ENCODE peak calls at places on chromosomes 1 and 21, in nine cellular contexts. One of them, this sample, is unnamed.

GRCh38 chr1:30856260-30856790 is 52.2 kb downstream of the SDC3 start:
- DNase-seq in HL-60: no peak
- DNase-seq in K562: no peak
- DNase-seq in sigmoid colon: no peak
- DNase-seq in SK-N-MC: peak
- DNase-seq in suprapubic skin: no peak
- DNase-seq in stomach: peak
- DNase-seq in spleen: no peak
- DNase-seq in transverse colon: no peak
- DNase-seq in this sample: no peak

GRCh38 chr1:182301026-182301436 is 90.6 kb downstream of the GLUL start:
- DNase-seq in HL-60: peak
- DNase-seq in K562: no peak
- DNase-seq in sigmoid colon: no peak
- DNase-seq in SK-N-MC: no peak
- DNase-seq in suprapubic skin: no peak
- DNase-seq in stomach: no peak
- DNase-seq in spleen: no peak
- DNase-seq in transverse colon: no peak
- DNase-seq in this sample: no peak

GRCh38 chr1:150257624-150258274 is at the start of gene CA14:
- DNase-seq in HL-60: no peak
- DNase-seq in K562: peak
- DNase-seq in sigmoid colon: peak
- DNase-seq in SK-N-MC: no peak
- DNase-seq in suprapubic skin: no peak
- DNase-seq in stomach: no peak
- DNase-seq in spleen: no peak
- DNase-seq in transverse colon: no peak
- DNase-seq in this sample: no peak

GRCh38 chr1:211148371-211148770 is 14.4 kb upstream of the KCNH1 start:
- DNase-seq in HL-60: no peak
- DNase-seq in K562: no peak
- DNase-seq in sigmoid colon: no peak
- DNase-seq in SK-N-MC: no peak
- DNase-seq in suprapubic skin: no peak
- DNase-seq in stomach: no peak
- DNase-seq in spleen: no peak
- DNase-seq in transverse colon: no peak
- DNase-seq in this sample: no peak

GRCh38 chr1:55005351-55006140 is 6.8 kb downstream of the BSND start:
- DNase-seq in HL-60: no peak
- DNase-seq in K562: peak
- DNase-seq in sigmoid colon: no peak
- DNase-seq in SK-N-MC: no peak
- DNase-seq in suprapubic skin: no peak
- DNase-seq in stomach: no peak
- DNase-seq in spleen: peak
- DNase-seq in transverse colon: no peak
- DNase-seq in this sample: no peak

GRCh38 chr1:81706650-81707435 is 93.9 kb upstream of the ADGRL2 start:
- DNase-seq in HL-60: no peak
- DNase-seq in K562: no peak
- DNase-seq in sigmoid colon: no peak
- DNase-seq in SK-N-MC: no peak
- DNase-seq in suprapubic skin: no peak
- DNase-seq in stomach: no peak
- DNase-seq in spleen: no peak
- DNase-seq in transverse colon: no peak
- DNase-seq in this sample: no peak

GRCh38 chr1:10170362-10170665 is 40.1 kb upstream of the KIF1B start:
- DNase-seq in HL-60: no peak
- DNase-seq in K562: no peak
- DNase-seq in sigmoid colon: no peak
- DNase-seq in SK-N-MC: no peak
- DNase-seq in suprapubic skin: no peak
- DNase-seq in stomach: no peak
- DNase-seq in spleen: no peak
- DNase-seq in transverse colon: no peak
- DNase-seq in this sample: peak

GRCh38 chr21:38376693-38377092 is 119.9 kb downstream of the KCNJ15 start:
- DNase-seq in HL-60: no peak
- DNase-seq in K562: no peak
- DNase-seq in sigmoid colon: no peak
- DNase-seq in SK-N-MC: no peak
- DNase-seq in suprapubic skin: no peak
- DNase-seq in stomach: no peak
- DNase-seq in spleen: peak
- DNase-seq in transverse colon: no peak
- DNase-seq in this sample: no peak

GRCh38 chr1:172293379-172293778 is 127.1 kb upstream of the C1orf105 start:
- DNase-seq in HL-60: no peak
- DNase-seq in K562: no peak
- DNase-seq in sigmoid colon: no peak
- DNase-seq in SK-N-MC: no peak
- DNase-seq in suprapubic skin: no peak
- DNase-seq in stomach: no peak
- DNase-seq in spleen: no peak
- DNase-seq in transverse colon: no peak
- DNase-seq in this sample: no peak

GRCh38 chr1:92934395-92935378 is 26.6 kb downstream of the DIPK1A start:
- DNase-seq in HL-60: no peak
- DNase-seq in K562: no peak
- DNase-seq in sigmoid colon: no peak
- DNase-seq in SK-N-MC: peak
- DNase-seq in suprapubic skin: no peak
- DNase-seq in stomach: peak
- DNase-seq in spleen: no peak
- DNase-seq in transverse colon: peak
- DNase-seq in this sample: no peak

GRCh38 chr1:15945011-15945831 is 30.7 kb downstream of the ZBTB17 start:
- DNase-seq in HL-60: no peak
- DNase-seq in K562: no peak
- DNase-seq in sigmoid colon: no peak
- DNase-seq in SK-N-MC: no peak
- DNase-seq in suprapubic skin: no peak
- DNase-seq in stomach: no peak
- DNase-seq in spleen: no peak
- DNase-seq in transverse colon: no peak
- DNase-seq in this sample: no peak

GRCh38 chr1:53016705-53017104 is 45.3 kb upstream of the PODN start:
- DNase-seq in HL-60: no peak
- DNase-seq in K562: no peak
- DNase-seq in sigmoid colon: no peak
- DNase-seq in SK-N-MC: no peak
- DNase-seq in suprapubic skin: no peak
- DNase-seq in stomach: no peak
- DNase-seq in spleen: no peak
- DNase-seq in transverse colon: no peak
- DNase-seq in this sample: no peak

GRCh38 chr21:41750051-41750450 is 16.8 kb downstream of the RIPK4 start:
- DNase-seq in HL-60: no peak
- DNase-seq in K562: no peak
- DNase-seq in sigmoid colon: no peak
- DNase-seq in SK-N-MC: no peak
- DNase-seq in suprapubic skin: no peak
- DNase-seq in stomach: no peak
- DNase-seq in spleen: no peak
- DNase-seq in transverse colon: no peak
- DNase-seq in this sample: no peak

GRCh38 chr1:220925707-220926106 is 46.5 kb downstream of the HLX start:
- DNase-seq in HL-60: no peak
- DNase-seq in K562: no peak
- DNase-seq in sigmoid colon: no peak
- DNase-seq in SK-N-MC: no peak
- DNase-seq in suprapubic skin: no peak
- DNase-seq in stomach: no peak
- DNase-seq in spleen: no peak
- DNase-seq in transverse colon: no peak
- DNase-seq in this sample: no peak

GRCh38 chr1:77398115-77398514 is 116.3 kb downstream of the AK5 start:
- DNase-seq in HL-60: no peak
- DNase-seq in K562: no peak
- DNase-seq in sigmoid colon: no peak
- DNase-seq in SK-N-MC: no peak
- DNase-seq in suprapubic skin: no peak
- DNase-seq in stomach: no peak
- DNase-seq in spleen: no peak
- DNase-seq in transverse colon: no peak
- DNase-seq in this sample: no peak
- TF ChIP-seq POLR2AphosphoS5 in HL-60: no peak
- TF ChIP-seq POLR2AphosphoS5 in K562: no peak
- TF ChIP-seq POLR2AphosphoS5 in sigmoid colon: no peak
- TF ChIP-seq POLR2AphosphoS5 in SK-N-MC: no peak
- TF ChIP-seq POLR2AphosphoS5 in suprapubic skin: no peak
- TF ChIP-seq POLR2AphosphoS5 in stomach: no peak
- TF ChIP-seq POLR2AphosphoS5 in spleen: no peak
- TF ChIP-seq POLR2AphosphoS5 in transverse colon: no peak
- TF ChIP-seq POLR2AphosphoS5 in this sample: no peak

GRCh38 chr1:11652203-11652780 is 1.9 kb downstream of the FBXO2 start:
- DNase-seq in HL-60: no peak
- DNase-seq in K562: no peak
- DNase-seq in sigmoid colon: no peak
- DNase-seq in SK-N-MC: no peak
- DNase-seq in suprapubic skin: no peak
- DNase-seq in stomach: no peak
- DNase-seq in spleen: no peak
- DNase-seq in transverse colon: no peak
- DNase-seq in this sample: no peak
- TF ChIP-seq POLR2AphosphoS5 in HL-60: no peak
- TF ChIP-seq POLR2AphosphoS5 in K562: no peak
- TF ChIP-seq POLR2AphosphoS5 in sigmoid colon: no peak
- TF ChIP-seq POLR2AphosphoS5 in SK-N-MC: no peak
- TF ChIP-seq POLR2AphosphoS5 in suprapubic skin: no peak
- TF ChIP-seq POLR2AphosphoS5 in stomach: no peak
- TF ChIP-seq POLR2AphosphoS5 in spleen: no peak
- TF ChIP-seq POLR2AphosphoS5 in transverse colon: no peak
- TF ChIP-seq POLR2AphosphoS5 in this sample: no peak

GRCh38 chr1:19454265-19455198 is 30.8 kb downstream of the CAPZB start:
- DNase-seq in HL-60: peak
- DNase-seq in K562: no peak
- DNase-seq in sigmoid colon: no peak
- DNase-seq in SK-N-MC: no peak
- DNase-seq in suprapubic skin: no peak
- DNase-seq in stomach: no peak
- DNase-seq in spleen: no peak
- DNase-seq in transverse colon: no peak
- DNase-seq in this sample: no peak
- TF ChIP-seq POLR2AphosphoS5 in HL-60: no peak
- TF ChIP-seq POLR2AphosphoS5 in K562: no peak
- TF ChIP-seq POLR2AphosphoS5 in sigmoid colon: no peak
- TF ChIP-seq POLR2AphosphoS5 in SK-N-MC: peak
- TF ChIP-seq POLR2AphosphoS5 in suprapubic skin: no peak
- TF ChIP-seq POLR2AphosphoS5 in stomach: no peak
- TF ChIP-seq POLR2AphosphoS5 in spleen: peak
- TF ChIP-seq POLR2AphosphoS5 in transverse colon: no peak
- TF ChIP-seq POLR2AphosphoS5 in this sample: no peak

GRCh38 chr1:1858382-1859086 is 32.4 kb downstream of the GNB1 start:
- DNase-seq in HL-60: no peak
- DNase-seq in K562: peak
- DNase-seq in sigmoid colon: peak
- DNase-seq in SK-N-MC: peak
- DNase-seq in suprapubic skin: peak
- DNase-seq in stomach: peak
- DNase-seq in spleen: peak
- DNase-seq in transverse colon: peak
- DNase-seq in this sample: no peak

GRCh38 chr1:1852619-1853414 is 38.1 kb downstream of the GNB1 start:
- DNase-seq in HL-60: no peak
- DNase-seq in K562: no peak
- DNase-seq in sigmoid colon: no peak
- DNase-seq in SK-N-MC: no peak
- DNase-seq in suprapubic skin: no peak
- DNase-seq in stomach: no peak
- DNase-seq in spleen: peak
- DNase-seq in transverse colon: no peak
- DNase-seq in this sample: no peak

GRCh38 chr1:1861339-1861730 is 29.6 kb downstream of the GNB1 start:
- DNase-seq in HL-60: no peak
- DNase-seq in K562: no peak
- DNase-seq in sigmoid colon: no peak
- DNase-seq in SK-N-MC: no peak
- DNase-seq in suprapubic skin: no peak
- DNase-seq in stomach: no peak
- DNase-seq in spleen: no peak
- DNase-seq in transverse colon: no peak
- DNase-seq in this sample: no peak

GRCh38 chr1:1853593-1854257 is 37.2 kb downstream of the GNB1 start:
- DNase-seq in HL-60: no peak
- DNase-seq in K562: no peak
- DNase-seq in sigmoid colon: no peak
- DNase-seq in SK-N-MC: no peak
- DNase-seq in suprapubic skin: no peak
- DNase-seq in stomach: no peak
- DNase-seq in spleen: no peak
- DNase-seq in transverse colon: no peak
- DNase-seq in this sample: no peak

DNA sequence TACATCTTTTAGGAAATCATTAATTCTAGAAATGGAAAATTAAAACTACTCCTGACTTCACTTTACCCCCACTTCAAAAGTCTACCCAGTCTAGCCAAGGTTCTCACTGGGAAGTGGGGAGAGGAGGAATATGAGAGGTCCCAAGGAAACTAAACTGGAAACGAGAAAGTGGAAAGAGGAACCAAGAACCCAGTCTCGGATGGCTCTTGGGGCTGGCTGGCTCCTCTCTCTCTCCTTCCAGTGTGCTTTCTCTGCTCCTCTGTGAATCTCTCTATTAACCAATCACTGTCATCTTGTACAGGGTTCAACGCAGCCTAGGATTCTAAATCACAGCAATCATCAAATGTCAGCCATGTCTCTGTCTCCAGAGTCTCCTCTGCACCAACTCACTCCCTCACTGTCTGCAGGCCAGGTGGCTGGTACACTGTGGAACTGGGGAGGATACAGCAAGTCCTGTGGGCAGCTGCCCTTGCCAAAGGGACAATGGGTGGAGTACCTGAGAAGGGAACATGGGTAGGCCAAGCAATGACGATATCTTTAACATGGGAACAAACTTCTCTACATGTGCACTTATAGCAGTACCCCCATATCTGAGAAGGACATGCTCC is 33.7 kb downstream of the GNB1 start:
- DNase-seq in HL-60: no peak
- DNase-seq in K562: no peak
- DNase-seq in sigmoid colon: no peak
- DNase-seq in SK-N-MC: no peak
- DNase-seq in suprapubic skin: no peak
- DNase-seq in stomach: peak
- DNase-seq in spleen: peak
- DNase-seq in transverse colon: no peak
- DNase-seq in this sample: no peak
- TF ChIP-seq POLR2AphosphoS5 in HL-60: no peak
- TF ChIP-seq POLR2AphosphoS5 in K562: no peak
- TF ChIP-seq POLR2AphosphoS5 in sigmoid colon: no peak
- TF ChIP-seq POLR2AphosphoS5 in SK-N-MC: no peak
- TF ChIP-seq POLR2AphosphoS5 in suprapubic skin: no peak
- TF ChIP-seq POLR2AphosphoS5 in stomach: no peak
- TF ChIP-seq POLR2AphosphoS5 in spleen: peak
- TF ChIP-seq POLR2AphosphoS5 in transverse colon: no peak
- TF ChIP-seq POLR2AphosphoS5 in this sample: no peak

GRCh38 chr1:17567582-17567981 is 28.1 kb downstream of the ARHGEF10L start:
- DNase-seq in HL-60: no peak
- DNase-seq in K562: no peak
- DNase-seq in sigmoid colon: peak
- DNase-seq in SK-N-MC: no peak
- DNase-seq in suprapubic skin: no peak
- DNase-seq in stomach: no peak
- DNase-seq in spleen: no peak
- DNase-seq in transverse colon: no peak
- DNase-seq in this sample: no peak
- TF ChIP-seq POLR2AphosphoS5 in HL-60: no peak
- TF ChIP-seq POLR2AphosphoS5 in K562: no peak
- TF ChIP-seq POLR2AphosphoS5 in sigmoid colon: peak
- TF ChIP-seq POLR2AphosphoS5 in SK-N-MC: no peak
- TF ChIP-seq POLR2AphosphoS5 in suprapubic skin: no peak
- TF ChIP-seq POLR2AphosphoS5 in stomach: peak
- TF ChIP-seq POLR2AphosphoS5 in spleen: peak
- TF ChIP-seq POLR2AphosphoS5 in transverse colon: peak
- TF ChIP-seq POLR2AphosphoS5 in this sample: no peak

This sample was measured in GM12891.